ENCODE peak calls at places on chromosomes 5 and 9, in eight cellular contexts. U is CD8-positive, alpha-beta memory T cell; C is transverse colon; Z is NCI-H774; H is ureter; V is brain microvascular endothelial cell; J is HT1080; G is Calu3. R is an unnamed sample.

GRCh38 chr5:71939452-71939932 is 167.8 kb upstream of the MAP1B start:
- DNase-seq in C (no peak), H (no peak), G (no peak), U (no peak), Z (peak; percentile 21), V (no peak), J (no peak), R (no peak)

GRCh38 chr5:83972236-83972635 is 251.6 kb upstream of the HAPLN1 start:
- DNase-seq in H (no peak), J (peak; percentile 71), C (no peak), G (no peak), V (peak; percentile 9), Z (no peak), U (no peak), R (no peak)

GRCh38 chr9:72362680-72363139 is 2.3 kb downstream of the ZFAND5 start:
- DNase-seq in J (peak; percentile 73), U (peak; percentile 16), H (peak; percentile 78), C (peak; percentile 59), V (peak; percentile 74), G (peak; percentile 23), Z (peak; percentile 34), R (peak; percentile 39)

GRCh38 chr5:160441352-160441781 is 19.7 kb downstream of the PTTG1 start:
- DNase-seq in Z (no peak), V (no peak), H (no peak), G (no peak), J (no peak), C (no peak), U (no peak), R (no peak)

GRCh38 chr5:41793156-41793770 is 77.0 kb downstream of the OXCT1 start:
- DNase-seq in J (no peak), U (no peak), C (peak; percentile 8), G (no peak), H (no peak), Z (peak; percentile 67), V (peak; percentile 81), R (no peak)

GRCh38 chr5:104347119-104347708 is 784.6 kb upstream of the NUDT12 start:
- DNase-seq in H (no peak), J (no peak), U (no peak), Z (no peak), V (peak; percentile 22), G (no peak), C (no peak), R (no peak)

GRCh38 chr5:106843812-106844416 is 826.8 kb downstream of the EFNA5 start:
- DNase-seq in J (peak; percentile 64), C (no peak), H (no peak), U (no peak), Z (no peak), V (peak; percentile 34), G (peak; percentile 28), R (no peak)

GRCh38 chr9:115385383-115386122 is 267.6 kb upstream of the TNC start:
- DNase-seq in H (no peak), U (no peak), G (no peak), Z (no peak), V (no peak), C (no peak), J (no peak), R (no peak)

GRCh38 chr9:129113645-129114304 is 2.6 kb downstream of the PTPA start:
- DNase-seq in J (no peak), U (no peak), C (no peak), Z (no peak), G (no peak), H (no peak), V (no peak), R (no peak)

GRCh38 chr9:98372077-98372812 is 116.8 kb upstream of the TBC1D2 start:
- DNase-seq in J (no peak), C (no peak), Z (no peak), U (no peak), V (no peak), G (no peak), H (no peak), R (no peak)

R was measured in mucosa of descending colon.